ENCODE peak calls at places on chromosomes 2 and 18, in six cellular contexts. M, J, R, N, G and V are unnamed samples.

GRCh38 chr2:187371221-187371620 is 76.8 kb downstream of the CALCRL start:
- DNase-seq in G (no peak), J (no peak), R (no peak), M (no peak), N (no peak), V (no peak)

GRCh38 chr2:200087451-200087850 is 132.1 kb downstream of the MAIP1 start:
- DNase-seq in N (no peak), J (no peak), R (no peak), G (no peak), M (no peak), V (no peak)

GRCh38 chr2:189585357-189585756 is 4.8 kb upstream of the SLC40A1 start:
- DNase-seq in M (no peak), G (no peak), J (no peak), N (no peak), R (no peak), V (no peak)

GRCh38 chr2:217851191-217852020 is 151.4 kb downstream of the TNS1 start:
- DNase-seq in R (no peak), G (peak; percentile 48), M (no peak), N (no peak), J (no peak), V (no peak)

GRCh38 chr2:155442755-155443372 is 744.4 kb downstream of the KCNJ3 start:
- DNase-seq in J (no peak), N (no peak), G (no peak), M (peak; percentile 24), R (no peak), V (no peak)

GRCh38 chr18:55228191-55228590 is 268.9 kb upstream of the CCDC68 start:
- DNase-seq in R (no peak), G (no peak), N (no peak), J (no peak), M (no peak), V (no peak)

GRCh38 chr2:60116167-60116870 is 437.1 kb downstream of the BCL11A start:
- DNase-seq in J (no peak), M (no peak), R (no peak), G (no peak), N (no peak), V (no peak)

GRCh38 chr18:51659781-51660180 is 462.3 kb upstream of the MEX3C start:
- DNase-seq in J (no peak), G (no peak), N (no peak), M (no peak), R (no peak), V (no peak)

GRCh38 chr2:149098722-149099121 is 60.2 kb downstream of the LYPD6B start:
- DNase-seq in N (no peak), M (no peak), R (no peak), J (no peak), G (no peak), V (no peak)

GRCh38 chr2:71587509-71588073 is 134.2 kb downstream of the DYSF start:
- DNase-seq in N (no peak), J (no peak), G (no peak), R (no peak), M (no peak), V (no peak)

GRCh38 chr2:239587836-239588235 is 187.0 kb upstream of the HDAC4 start:
- DNase-seq in M (no peak), G (no peak), R (no peak), N (no peak), J (no peak), V (no peak)

GRCh38 chr2:193446967-193447366 is 1252.2 kb upstream of the TMEFF2 start:
- DNase-seq in M (no peak), N (no peak), G (no peak), R (no peak), J (no peak), V (no peak)

GRCh38 chr2:62112192-62112591 is 83.7 kb upstream of the B3GNT2 start:
- DNase-seq in M (no peak), R (no peak), G (no peak), J (no peak), N (no peak), V (no peak)

GRCh38 chr2:119218478-119219064 is 5.1 kb upstream of the STEAP3 start:
- DNase-seq in R (no peak), N (no peak), J (peak; percentile 79), M (peak; percentile 40), G (peak; percentile 37), V (no peak)

GRCh38 chr2:159285433-159285832 is 1.1 kb downstream of the WDSUB1 start:
- DNase-seq in G (no peak), R (no peak), N (no peak), J (peak; percentile 25), M (no peak), V (no peak)

GRCh38 chr2:205709319-205709718 is 27.0 kb downstream of the NRP2 start:
- DNase-seq in N (no peak), J (no peak), R (no peak), G (no peak), M (no peak), V (no peak)

GRCh38 chr18:58501033-58501432 is 127.9 kb downstream of the ALPK2 start:
- DNase-seq in J (no peak), N (no peak), M (no peak), R (no peak), G (no peak), V (peak; percentile 40)

GRCh38 chr2:218859994-218860831 is 608 bp downstream of the WNT6 start:
- DNase-seq in N (no peak), R (no peak), M (no peak), J (no peak), G (no peak), V (no peak)

DNA sequence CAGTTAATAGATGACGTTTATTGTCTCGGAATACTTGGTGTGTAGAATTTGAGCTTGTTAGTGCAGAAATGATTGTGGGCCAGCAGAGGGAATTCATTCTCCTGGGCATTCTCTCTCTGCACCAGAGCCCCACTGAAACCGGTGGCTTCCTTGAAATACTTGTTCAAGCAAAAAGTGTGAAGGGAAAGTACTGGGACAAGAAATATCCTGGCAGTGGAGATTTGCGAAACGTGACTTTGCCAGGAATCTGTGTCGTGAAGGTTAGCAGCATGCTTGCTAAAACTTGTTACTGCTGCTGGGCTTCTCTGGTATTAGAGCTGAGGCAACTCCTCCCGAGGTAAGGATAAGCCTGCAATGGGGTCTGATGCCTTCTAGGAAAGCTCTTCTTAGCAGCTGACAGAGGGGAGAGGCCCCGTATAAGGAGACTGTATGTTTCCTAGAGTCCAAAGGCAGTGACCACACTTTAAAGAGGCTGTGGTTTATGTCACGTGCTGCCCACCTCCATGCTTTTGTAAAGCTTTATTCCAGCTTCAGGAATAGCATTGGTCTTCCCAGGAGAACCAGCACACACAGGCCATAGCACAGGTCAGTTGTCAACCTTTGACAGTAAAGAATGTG is 2.1 kb downstream of the ITGA6 start:
- DNase-seq in M (no peak), N (no peak), J (no peak), R (no peak), G (no peak), V (no peak)
- TF ChIP-seq CTCF in M (no peak), N (no peak), J (no peak), R (no peak), G (no peak), V (no peak)

DNA sequence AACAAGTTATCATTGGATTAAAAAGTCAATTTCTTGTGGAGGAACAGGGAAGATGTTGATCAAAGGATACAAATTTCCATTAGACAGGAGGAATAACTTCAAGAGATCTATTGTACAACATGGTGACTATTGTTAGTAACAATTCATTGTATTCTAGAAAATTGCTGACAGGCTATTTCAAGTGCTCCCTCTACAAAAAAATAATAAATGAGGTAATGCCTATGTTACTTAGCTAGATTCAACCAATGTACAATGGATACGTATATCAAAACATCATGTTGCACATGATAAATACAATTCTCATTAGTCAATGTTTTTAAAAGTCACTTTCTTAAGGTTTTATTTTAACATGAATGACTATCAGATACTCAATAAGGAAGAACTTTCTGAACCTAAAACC is 33.5 kb downstream of the TFCP2L1 start:
- DNase-seq in J (no peak), N (no peak), M (no peak), R (no peak), G (no peak), V (no peak)
- TF ChIP-seq CTCF in J (no peak), N (no peak), M (no peak), R (no peak), G (no peak), V (no peak)

GRCh38 chr2:15639323-15640251 is 47.9 kb downstream of the DDX1 start:
- DNase-seq in J (no peak), R (no peak), G (no peak), M (no peak), N (no peak), V (no peak)
- TF ChIP-seq CTCF in J (no peak), R (no peak), G (no peak), M (no peak), N (no peak), V (no peak)

DNA sequence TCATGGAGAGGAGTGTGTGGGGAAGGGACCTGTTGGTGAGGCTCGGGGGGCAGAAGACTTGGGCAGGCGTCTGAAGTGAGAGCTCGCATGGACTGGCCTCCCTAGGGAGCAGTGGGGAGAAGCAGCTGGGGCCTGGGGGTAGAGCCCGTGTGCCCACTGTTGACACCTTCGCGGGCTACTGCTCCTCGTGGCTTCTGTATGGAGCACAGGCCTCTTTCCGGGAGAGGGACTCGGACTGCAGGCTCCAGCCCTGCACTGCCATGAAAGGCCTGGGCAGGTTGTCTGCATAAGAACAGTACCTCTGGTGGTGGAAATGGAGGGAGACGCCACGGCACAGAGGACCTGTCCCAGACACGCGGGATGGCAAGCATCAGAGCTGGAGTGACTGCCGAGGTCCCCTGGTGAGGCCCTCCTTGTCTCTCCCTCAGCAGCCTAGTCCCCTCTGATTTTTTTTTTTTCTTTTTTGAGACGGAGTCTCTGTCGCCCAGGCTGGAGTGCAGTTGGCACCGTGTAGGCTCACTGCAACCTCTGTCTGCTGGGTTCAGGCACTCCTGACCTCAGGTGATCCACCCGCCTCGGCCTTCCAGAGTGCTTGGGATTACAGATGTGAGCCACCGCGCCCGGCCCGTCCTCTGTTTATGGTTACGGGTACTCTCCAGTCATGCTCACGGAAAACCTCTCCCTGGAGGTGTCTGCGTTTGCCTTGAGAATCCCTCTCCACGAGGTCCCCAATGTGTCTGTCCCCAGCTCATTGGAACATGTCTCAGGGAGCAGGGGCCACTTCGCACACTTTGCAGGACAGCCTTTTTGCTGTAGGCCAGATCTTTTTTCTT is 44.7 kb upstream of the PTMA start:
- DNase-seq in G (no peak), R (no peak), M (no peak), J (no peak), N (no peak), V (no peak)
- TF ChIP-seq CTCF in G (no peak), R (no peak), M (peak; percentile 5), J (no peak), N (no peak), V (no peak)

DNA sequence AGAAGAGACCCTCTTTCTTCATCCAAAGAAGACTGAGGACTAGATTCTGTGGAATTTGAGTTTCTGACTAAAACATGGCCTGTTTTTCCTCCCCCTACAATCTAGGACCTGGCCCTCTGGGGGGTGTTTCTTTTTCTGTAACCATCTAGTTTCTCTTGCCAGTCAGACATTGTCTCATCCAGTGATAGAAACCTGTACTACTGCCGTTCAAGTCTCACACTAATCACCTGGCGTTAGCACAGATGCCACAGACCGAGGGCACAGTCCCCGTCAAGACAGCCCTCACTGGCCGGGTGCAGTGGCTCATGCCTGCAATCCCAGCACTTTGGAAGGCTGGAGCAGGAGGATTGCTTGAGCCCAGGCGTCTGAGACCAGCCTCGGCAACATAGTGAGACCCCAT is 126.9 kb upstream of the NDUFV2 start:
- DNase-seq in R (no peak), M (no peak), J (no peak), G (no peak), N (no peak), V (no peak)
- TF ChIP-seq CTCF in R (no peak), M (no peak), J (no peak), G (no peak), N (no peak), V (no peak)